ENCODE peak calls at places on chromosomes 4 and X, in four cellular contexts. T is AG04450, E is endodermal cell, B is cardiac muscle cell. S is an unnamed sample.

GRCh38 chr4:24266951-24267577 is 317.3 kb downstream of the DHX15 start:
- DNase-seq in E (no peak), T (no peak), B (no peak), S (no peak)

GRCh38 chrX:21408776-21409175 is 34.6 kb downstream of the CNKSR2 start:
- DNase-seq in E (no peak), B (no peak), T (no peak), S (no peak)

GRCh38 chr4:121358473-121358872 is 22.3 kb downstream of the QRFPR start:
- DNase-seq in B (no peak), E (no peak), T (no peak), S (no peak)

GRCh38 chr4:1242506-1243450 is 6.2 kb downstream of the CTBP1 start:
- DNase-seq in E (peak), T (no peak), B (no peak), S (peak)

GRCh38 chr4:113179996-113180395 is 130.5 kb downstream of the ANK2 start:
- DNase-seq in E (no peak), T (no peak), B (no peak), S (no peak)

GRCh38 chrX:43618376-43619205 is 37.5 kb upstream of the MAOA start:
- DNase-seq in B (no peak), E (peak), T (no peak), S (no peak)

GRCh38 chrX:148930330-148930729 is 429.9 kb downstream of the AFF2 start:
- DNase-seq in B (no peak), T (no peak), E (no peak), S (no peak)

GRCh38 chrX:94743478-94743877 is 1069.5 kb downstream of the FAM133A start:
- DNase-seq in E (no peak), T (no peak), B (no peak), S (no peak)

GRCh38 chrX:146707781-146708180 is 101.8 kb upstream of the CXorf51B start:
- DNase-seq in E (peak), B (no peak), T (no peak), S (no peak)
- TF ChIP-seq CTCF in E (peak), B (no peak), T (no peak), S (no peak)

GRCh38 chrX:72274526-72274925 is 2.5 kb downstream of the RPS4X start:
- DNase-seq in E (no peak), B (no peak), T (no peak), S (no peak)
- H3K4me3 ChIP-seq in E (peak), B (no peak), T (peak), S (no peak)

DNA sequence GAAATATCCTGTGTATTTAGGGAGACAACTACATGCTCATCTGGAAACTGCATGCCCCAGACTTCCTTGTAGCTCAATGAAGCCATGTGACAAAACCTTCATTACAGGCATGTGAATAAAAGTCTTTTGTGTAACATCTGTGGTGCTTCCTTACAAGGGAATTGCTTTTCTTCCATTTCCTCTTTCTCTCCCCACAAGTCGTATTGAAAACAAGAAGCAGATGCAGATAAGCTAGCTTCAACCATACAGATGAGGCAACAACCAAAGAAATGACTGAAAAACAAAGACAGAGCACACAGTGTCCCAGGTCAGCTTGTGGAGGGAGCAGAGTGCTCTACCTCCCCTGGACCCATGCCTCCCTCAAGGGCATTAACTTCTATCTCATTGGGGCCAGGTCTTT is 115.8 kb upstream of the INPP4B start:
- DNase-seq in B (no peak), T (no peak), E (no peak), S (no peak)
- H3K27ac ChIP-seq in B (no peak), T (no peak), E (no peak), S (peak)

DNA sequence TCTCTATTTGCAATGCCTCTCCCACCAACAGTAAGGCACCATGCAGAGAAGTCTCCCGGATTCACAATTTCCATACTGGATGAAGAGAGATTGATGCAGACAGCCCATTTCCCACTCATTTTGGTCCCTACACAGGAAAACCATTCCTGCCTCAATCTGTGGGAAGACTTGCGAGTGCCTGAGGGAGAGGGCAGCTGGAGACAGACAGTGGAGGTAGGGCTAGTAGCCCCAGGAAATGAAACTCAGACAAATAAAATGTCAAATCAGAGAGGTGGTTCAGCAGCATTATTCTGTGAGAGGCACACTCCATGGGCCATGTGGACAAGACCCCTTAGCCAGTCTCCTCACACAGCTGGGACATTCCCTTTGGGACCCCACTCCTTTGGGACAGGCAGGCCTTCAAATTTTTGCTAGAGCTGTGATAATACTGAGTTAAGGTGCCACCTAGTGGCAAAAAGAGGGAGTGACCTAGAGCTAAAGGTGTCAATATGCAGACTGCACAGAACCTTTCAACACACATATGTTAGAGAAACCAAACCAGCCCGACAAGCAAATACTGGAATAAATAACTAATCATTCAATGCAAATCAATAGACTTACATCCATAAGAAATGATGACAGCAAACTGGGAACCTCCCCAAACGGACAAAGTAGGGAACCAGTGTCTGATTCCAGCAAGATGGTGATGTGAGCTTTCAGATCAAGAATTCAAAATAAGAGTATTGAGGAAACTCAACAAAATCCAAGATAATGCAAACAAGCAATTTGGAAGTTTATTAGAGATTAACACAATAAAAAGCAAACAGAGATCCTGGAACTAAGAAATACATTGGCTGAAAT is 1865.3 kb upstream of the AGA start:
- DNase-seq in E (peak), B (peak), T (peak), S (no peak)
- TF ChIP-seq CTCF in E (peak), B (peak), T (peak), S (no peak)

DNA sequence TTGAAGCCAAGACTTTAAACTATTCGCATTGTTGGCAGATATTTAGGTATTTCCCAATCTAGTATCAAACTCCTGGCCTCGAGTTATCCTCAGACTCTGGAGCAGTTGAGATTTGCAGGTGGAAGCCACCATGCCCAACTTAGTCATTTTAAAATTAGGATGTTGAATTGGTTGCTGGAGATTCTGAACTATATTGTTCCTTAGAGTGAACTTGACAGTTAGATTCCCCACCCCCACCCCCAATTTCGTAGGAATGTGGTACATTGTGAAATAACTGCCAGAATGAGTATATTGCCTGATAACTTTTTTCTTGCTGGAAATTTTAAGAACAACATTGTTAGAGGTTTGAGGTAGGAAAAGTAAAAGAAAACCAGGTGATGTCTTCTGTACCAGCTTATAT is 2.3 kb downstream of the NOCT start:
- DNase-seq in T (no peak), B (no peak), E (no peak), S (no peak)
- H3K4me3 ChIP-seq in T (peak), B (no peak), E (peak), S (no peak)